ENCODE peak calls at places on chromosome 19, in six cellular contexts. Z is mucosa of descending colon, J is Peyer's patch, U is stomach, E is tibial nerve, O is esophagus muscularis mucosa. L is an unnamed sample. For H3K9me3 and H3K4me1, the result is how much of the 10 kb centered on the place peaks cover.

GRCh38 chr19:5171711-5172110 is 168.9 kb downstream of the PTPRS start:
- DNase-seq in Z (no peak), J (no peak), U (no peak), E (no peak), O (no peak), L (no peak)

GRCh38 chr19:42402376-42403116 is 12.4 kb upstream of the CNFN start:
- DNase-seq in Z (peak), J (no peak), U (no peak), E (no peak), O (no peak), L (no peak)

GRCh38 chr19:32916969-32917611 is 47.5 kb upstream of the SLC7A9 start:
- DNase-seq in Z (no peak), J (no peak), U (no peak), E (no peak), O (no peak), L (no peak)

GRCh38 chr19:6639439-6639838 is 30.5 kb downstream of the TNFSF14 start:
- DNase-seq in Z (no peak), J (no peak), U (no peak), E (no peak), O (peak), L (no peak)

GRCh38 chr19:539429-540030 is 4.3 kb upstream of the GZMM start:
- DNase-seq in Z (no peak), J (no peak), U (no peak), E (no peak), O (no peak), L (no peak)

GRCh38 chr19:19081642-19082151 is 17.9 kb downstream of the SLC25A42 start:
- DNase-seq in Z (no peak), J (no peak), U (no peak), E (peak), O (no peak), L (no peak)

GRCh38 chr19:14437578-14438140 is 4.6 kb downstream of the PKN1 start:
- DNase-seq in Z (no peak), J (no peak), U (no peak), E (no peak), O (no peak), L (no peak)

GRCh38 chr19:49552749-49553148 is 24.9 kb downstream of the RCN3 start:
- DNase-seq in Z (no peak), J (no peak), U (no peak), E (no peak), O (no peak), L (no peak)

GRCh38 chr19:42596391-42597071 is 1.8 kb upstream of the CEACAM8 start:
- DNase-seq in Z (no peak), J (peak), U (peak), E (no peak), O (no peak), L (peak)

GRCh38 chr19:15863272-15863671 is 34.6 kb downstream of the CYP4F2 start:
- DNase-seq in Z (no peak), J (no peak), U (no peak), E (no peak), O (no peak), L (no peak)

GRCh38 chr19:54017266-54017665 is 25.8 kb downstream of the CACNG6 start:
- DNase-seq in Z (no peak), J (no peak), U (no peak), E (no peak), O (no peak), L (no peak)

GRCh38 chr19:48466571-48467325 is 2.4 kb upstream of the CYTH2 start:
- DNase-seq in Z (peak), J (no peak), U (no peak), E (no peak), O (no peak), L (no peak)

GRCh38 chr19:38932425-38933179 is 1.9 kb downstream of the MRPS12 start:
- DNase-seq in Z (peak), J (peak), U (no peak), E (no peak), O (no peak), L (no peak)

GRCh38 chr19:49556412-49557398 is 23.7 kb downstream of the NOSIP start:
- DNase-seq in Z (peak), J (no peak), U (no peak), E (no peak), O (no peak), L (no peak)

GRCh38 chr19:7620442-7621412 is 8.6 kb downstream of the XAB2 start:
- DNase-seq in Z (peak), J (no peak), U (no peak), E (no peak), O (no peak), L (no peak)

GRCh38 chr19:21023901-21024300 is 3.4 kb downstream of the ZNF430 start:
- DNase-seq in Z (no peak), J (no peak), U (no peak), E (no peak), O (no peak), L (no peak)

GRCh38 chr19:5231857-5232503 is 108.6 kb downstream of the PTPRS start:
- DNase-seq in Z (no peak), J (no peak), U (no peak), E (no peak), O (no peak), L (no peak)

GRCh38 chr19:46896076-46896794 is 35.4 kb downstream of the ARHGAP35 start:
- DNase-seq in Z (no peak), J (no peak), U (no peak), E (no peak), O (no peak), L (no peak)

GRCh38 chr19:17739121-17739875 is 12.0 kb upstream of the FCHO1 start:
- DNase-seq in Z (peak), J (peak), U (no peak), E (no peak), O (no peak), L (no peak)

GRCh38 chr19:47994209-47994802 is at the start of gene ELSPBP1:
- DNase-seq in Z (no peak), J (no peak), U (no peak), E (no peak), O (no peak), L (no peak)

GRCh38 chr19:16397791-16398529 is 73.3 kb downstream of the KLF2 start:
- DNase-seq in Z (no peak), J (no peak), U (no peak), E (peak), O (no peak), L (peak)

GRCh38 chr19:10858204-10858828 is 10.1 kb downstream of the C19orf38 start:
- DNase-seq in Z (no peak), J (no peak), U (no peak), E (no peak), O (no peak), L (no peak)

GRCh38 chr19:47228168-47228936 is 2.6 kb downstream of the BBC3 start:
- DNase-seq in Z (peak), J (peak), U (peak), E (peak), O (no peak), L (no peak)

GRCh38 chr19:46878613-46879375 is 18.0 kb downstream of the ARHGAP35 start:
- DNase-seq in Z (no peak), J (no peak), U (no peak), E (no peak), O (no peak), L (no peak)

GRCh38 chr19:48274938-48275337 is 5.1 kb downstream of the ZNF114 start:
- DNase-seq in Z (no peak), J (no peak), U (no peak), E (no peak), O (no peak), L (no peak)

GRCh38 chr19:44807652-44808462 is 1.0 kb upstream of the BCAM start:
- DNase-seq in Z (no peak), J (no peak), U (peak), E (peak), O (no peak), L (peak)

GRCh38 chr19:47274891-47275865 is 493 bp downstream of the INAFM1 start:
- DNase-seq in Z (peak), J (no peak), U (no peak), E (no peak), O (no peak), L (no peak)

GRCh38 chr19:952680-953500 is 27.1 kb downstream of the ARID3A start:
- DNase-seq in Z (peak), J (peak), U (no peak), E (no peak), O (no peak), L (peak)

GRCh38 chr19:49642488-49643035 is 553 bp downstream of the SCAF1 start:
- DNase-seq in Z (no peak), J (no peak), U (no peak), E (no peak), O (no peak), L (no peak)

GRCh38 chr19:56736571-56736970 is 65.0 kb upstream of the ZNF835 start:
- DNase-seq in Z (no peak), J (no peak), U (no peak), E (no peak), O (no peak), L (no peak)

GRCh38 chr19:56727731-56728130 is 56.2 kb upstream of the ZNF835 start:
- DNase-seq in Z (no peak), J (no peak), U (no peak), E (no peak), O (no peak), L (no peak)

DNA sequence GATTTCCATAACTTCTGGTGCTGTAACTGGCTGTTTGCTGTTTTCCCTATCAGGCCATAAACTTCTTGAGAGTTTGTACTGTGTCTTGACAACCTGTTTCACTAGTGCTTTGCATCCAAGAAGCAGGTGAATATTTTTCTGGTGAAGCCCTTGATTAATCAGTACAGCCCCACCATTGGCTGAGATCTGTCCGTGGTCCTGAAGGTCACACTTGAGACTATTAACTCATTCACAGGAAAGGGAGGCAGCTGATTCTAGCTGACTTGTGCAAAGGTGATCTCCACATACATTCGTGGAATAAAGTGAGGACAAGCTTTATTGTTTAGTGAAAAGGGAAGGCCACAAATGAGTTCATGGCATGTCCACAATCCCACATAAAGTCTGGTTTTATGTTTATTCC is 61.4 kb upstream of the ZNF835 start:
- DNase-seq in Z (no peak), J (no peak), U (no peak), E (no peak), O (no peak), L (no peak)
- H3K9me3 ChIP-seq in Z (half or more), J (under half), U (half or more), E (under half), O (under half), L (under half)

GRCh38 chr19:35136977-35137702 is 1.5 kb upstream of the FXYD1 start:
- DNase-seq in Z (peak), J (no peak), U (no peak), E (no peak), O (no peak), L (no peak)

GRCh38 chr19:35134601-35135091 is at the start of gene LGI4:
- DNase-seq in Z (peak), J (no peak), U (no peak), E (no peak), O (no peak), L (no peak)

GRCh38 chr19:35135389-35135909 is 590 bp upstream of the LGI4 start:
- DNase-seq in Z (peak), J (peak), U (peak), E (peak), O (no peak), L (peak)

GRCh38 chr19:35138305-35138799 is 272 bp upstream of the FXYD1 start:
- DNase-seq in Z (peak), J (no peak), U (no peak), E (no peak), O (no peak), L (no peak)

GRCh38 chr19:35136231-35136630 is 1.4 kb upstream of the LGI4 start:
- DNase-seq in Z (peak), J (no peak), U (no peak), E (no peak), O (no peak), L (no peak)
- H3K4me1 ChIP-seq in Z (under half), J (under half), U (half or more), E (under half), O (half or more), L (under half)

GRCh38 chr19:41001243-41001971 is 10.3 kb downstream of the CYP2B6 start:
- DNase-seq in Z (no peak), J (no peak), U (no peak), E (no peak), O (no peak), L (no peak)
- TF ChIP-seq CTCF in Z (no peak), J (no peak), U (no peak), E (no peak), O (no peak), L (no peak)

GRCh38 chr19:31567776-31568175 is 218.5 kb upstream of the TSHZ3 start:
- DNase-seq in Z (no peak), J (no peak), U (no peak), E (no peak), O (no peak), L (no peak)
- H3K9me3 ChIP-seq in Z (under half), J (under half), U (under half), E (under half), O (under half), L (under half)